ENCODE peak calls at places on chromosome 21, in nine cellular contexts. One of them, this sample, is unnamed.

GRCh38 chr21:43299441-43300277 is 127.3 kb downstream of the SIK1 start:
- DNase-seq in tibial nerve: peak; percentile 72
- DNase-seq in upper lobe of right lung: peak; percentile 60
- DNase-seq in pancreas: no peak
- DNase-seq in keratinocyte: no peak
- DNase-seq in HFF-Myc: no peak
- DNase-seq in heart right ventricle: no peak
- DNase-seq in glutamatergic neuron: peak; percentile 8
- DNase-seq in neural progenitor cell: no peak
- DNase-seq in this sample: peak; percentile 89

GRCh38 chr21:16837319-16837718 is 675.5 kb upstream of the CXADR start:
- DNase-seq in tibial nerve: no peak
- DNase-seq in upper lobe of right lung: no peak
- DNase-seq in pancreas: no peak
- DNase-seq in keratinocyte: no peak
- DNase-seq in HFF-Myc: no peak
- DNase-seq in heart right ventricle: no peak
- DNase-seq in glutamatergic neuron: no peak
- DNase-seq in neural progenitor cell: no peak
- DNase-seq in this sample: no peak

GRCh38 chr21:36461918-36462486 is 17.9 kb downstream of the CLDN14 start:
- DNase-seq in tibial nerve: no peak
- DNase-seq in upper lobe of right lung: no peak
- DNase-seq in pancreas: no peak
- DNase-seq in keratinocyte: no peak
- DNase-seq in HFF-Myc: no peak
- DNase-seq in heart right ventricle: no peak
- DNase-seq in glutamatergic neuron: no peak
- DNase-seq in neural progenitor cell: no peak
- DNase-seq in this sample: no peak

GRCh38 chr21:23016617-23017016 is 2018.4 kb downstream of the NCAM2 start:
- DNase-seq in tibial nerve: no peak
- DNase-seq in upper lobe of right lung: no peak
- DNase-seq in pancreas: no peak
- DNase-seq in keratinocyte: no peak
- DNase-seq in HFF-Myc: no peak
- DNase-seq in heart right ventricle: no peak
- DNase-seq in glutamatergic neuron: peak; percentile 26
- DNase-seq in neural progenitor cell: peak; percentile 57
- DNase-seq in this sample: no peak

GRCh38 chr21:36385909-36386642 is 884 bp downstream of the CHAF1B start:
- DNase-seq in tibial nerve: no peak
- DNase-seq in upper lobe of right lung: no peak
- DNase-seq in pancreas: no peak
- DNase-seq in keratinocyte: no peak
- DNase-seq in HFF-Myc: no peak
- DNase-seq in heart right ventricle: no peak
- DNase-seq in glutamatergic neuron: no peak
- DNase-seq in neural progenitor cell: peak; percentile 11
- DNase-seq in this sample: no peak

GRCh38 chr21:32717851-32718316 is 9.9 kb downstream of the SYNJ1 start:
- DNase-seq in tibial nerve: no peak
- DNase-seq in upper lobe of right lung: no peak
- DNase-seq in pancreas: no peak
- DNase-seq in keratinocyte: no peak
- DNase-seq in HFF-Myc: no peak
- DNase-seq in heart right ventricle: no peak
- DNase-seq in glutamatergic neuron: no peak
- DNase-seq in neural progenitor cell: peak; percentile 58
- DNase-seq in this sample: no peak

GRCh38 chr21:41950941-41951408 is 2.8 kb downstream of the C2CD2 start:
- DNase-seq in tibial nerve: no peak
- DNase-seq in upper lobe of right lung: no peak
- DNase-seq in pancreas: no peak
- DNase-seq in keratinocyte: no peak
- DNase-seq in HFF-Myc: no peak
- DNase-seq in heart right ventricle: no peak
- DNase-seq in glutamatergic neuron: no peak
- DNase-seq in neural progenitor cell: peak; percentile 84
- DNase-seq in this sample: peak; percentile 52

GRCh38 chr21:30072496-30072895 is 94.1 kb downstream of the CLDN17 start:
- DNase-seq in tibial nerve: no peak
- DNase-seq in upper lobe of right lung: no peak
- DNase-seq in pancreas: no peak
- DNase-seq in keratinocyte: peak; percentile 7
- DNase-seq in HFF-Myc: peak; percentile 0
- DNase-seq in heart right ventricle: peak; percentile 8
- DNase-seq in glutamatergic neuron: peak; percentile 42
- DNase-seq in neural progenitor cell: peak; percentile 64
- DNase-seq in this sample: no peak

GRCh38 chr21:14917762-14918161 is 147.0 kb downstream of the NRIP1 start:
- DNase-seq in tibial nerve: no peak
- DNase-seq in upper lobe of right lung: no peak
- DNase-seq in pancreas: no peak
- DNase-seq in keratinocyte: no peak
- DNase-seq in HFF-Myc: no peak
- DNase-seq in heart right ventricle: no peak
- DNase-seq in glutamatergic neuron: no peak
- DNase-seq in neural progenitor cell: no peak
- DNase-seq in this sample: no peak

GRCh38 chr21:14911351-14911750 is 153.4 kb downstream of the NRIP1 start:
- DNase-seq in tibial nerve: no peak
- DNase-seq in upper lobe of right lung: no peak
- DNase-seq in pancreas: no peak
- DNase-seq in keratinocyte: no peak
- DNase-seq in HFF-Myc: no peak
- DNase-seq in heart right ventricle: no peak
- DNase-seq in glutamatergic neuron: no peak
- DNase-seq in neural progenitor cell: no peak
- DNase-seq in this sample: peak; percentile 26

GRCh38 chr21:14916676-14917141 is 148.1 kb downstream of the NRIP1 start:
- DNase-seq in tibial nerve: no peak
- DNase-seq in upper lobe of right lung: no peak
- DNase-seq in pancreas: no peak
- DNase-seq in keratinocyte: no peak
- DNase-seq in HFF-Myc: no peak
- DNase-seq in heart right ventricle: no peak
- DNase-seq in glutamatergic neuron: no peak
- DNase-seq in neural progenitor cell: no peak
- DNase-seq in this sample: no peak

GRCh38 chr21:14918542-14918941 is 146.3 kb downstream of the NRIP1 start:
- DNase-seq in tibial nerve: no peak
- DNase-seq in upper lobe of right lung: no peak
- DNase-seq in pancreas: no peak
- DNase-seq in keratinocyte: no peak
- DNase-seq in HFF-Myc: peak; percentile 14
- DNase-seq in heart right ventricle: no peak
- DNase-seq in glutamatergic neuron: peak; percentile 34
- DNase-seq in neural progenitor cell: no peak
- DNase-seq in this sample: no peak

DNA sequence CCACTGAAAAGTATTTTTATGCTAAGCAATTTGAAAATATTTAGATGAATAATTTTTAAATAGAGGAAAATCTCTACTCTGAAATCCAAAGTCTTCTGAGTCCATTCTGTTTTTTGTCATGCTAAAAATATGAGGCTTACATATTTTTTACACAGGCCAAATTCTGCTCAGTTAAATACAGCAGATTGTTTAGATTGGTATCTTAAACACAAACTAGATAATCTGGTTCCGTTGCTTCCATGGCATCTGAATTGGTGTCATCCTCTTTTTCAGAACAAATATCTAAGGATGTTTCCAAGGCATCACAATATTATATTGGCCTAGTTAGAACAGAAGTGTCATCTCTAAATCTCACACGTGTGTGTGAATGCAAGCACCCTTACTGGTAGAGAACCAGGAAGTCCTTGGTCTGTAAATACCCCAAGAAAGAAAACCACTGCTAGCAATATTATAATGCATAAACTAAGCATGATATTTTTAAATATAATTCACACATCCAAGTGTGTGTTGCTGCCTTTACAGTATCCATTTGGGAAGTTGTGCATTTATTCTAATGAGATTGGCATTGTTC is 151.1 kb downstream of the NRIP1 start:
- DNase-seq in tibial nerve: no peak
- DNase-seq in upper lobe of right lung: no peak
- DNase-seq in pancreas: no peak
- DNase-seq in keratinocyte: no peak
- DNase-seq in HFF-Myc: no peak
- DNase-seq in heart right ventricle: no peak
- DNase-seq in glutamatergic neuron: no peak
- DNase-seq in neural progenitor cell: no peak
- DNase-seq in this sample: no peak
- TF ChIP-seq CTCF in tibial nerve: no peak
- TF ChIP-seq CTCF in upper lobe of right lung: no peak
- TF ChIP-seq CTCF in pancreas: no peak
- TF ChIP-seq CTCF in keratinocyte: no peak
- TF ChIP-seq CTCF in HFF-Myc: no peak
- TF ChIP-seq CTCF in heart right ventricle: no peak
- TF ChIP-seq CTCF in glutamatergic neuron: no peak
- TF ChIP-seq CTCF in neural progenitor cell: no peak
- TF ChIP-seq CTCF in this sample: no peak

GRCh38 chr21:38350681-38351080 is 93.9 kb downstream of the KCNJ15 start:
- DNase-seq in tibial nerve: no peak
- DNase-seq in upper lobe of right lung: no peak
- DNase-seq in pancreas: no peak
- DNase-seq in keratinocyte: no peak
- DNase-seq in HFF-Myc: no peak
- DNase-seq in heart right ventricle: no peak
- DNase-seq in glutamatergic neuron: no peak
- DNase-seq in neural progenitor cell: no peak
- DNase-seq in this sample: no peak

GRCh38 chr21:38354231-38354630 is 97.4 kb downstream of the KCNJ15 start:
- DNase-seq in tibial nerve: no peak
- DNase-seq in upper lobe of right lung: no peak
- DNase-seq in pancreas: no peak
- DNase-seq in keratinocyte: no peak
- DNase-seq in HFF-Myc: no peak
- DNase-seq in heart right ventricle: no peak
- DNase-seq in glutamatergic neuron: no peak
- DNase-seq in neural progenitor cell: no peak
- DNase-seq in this sample: no peak

GRCh38 chr21:38352536-38353219 is 95.9 kb downstream of the KCNJ15 start:
- DNase-seq in tibial nerve: peak; percentile 45
- DNase-seq in upper lobe of right lung: peak; percentile 72
- DNase-seq in pancreas: peak; percentile 73
- DNase-seq in keratinocyte: peak; percentile 32
- DNase-seq in HFF-Myc: peak; percentile 64
- DNase-seq in heart right ventricle: peak; percentile 62
- DNase-seq in glutamatergic neuron: peak; percentile 79
- DNase-seq in neural progenitor cell: peak; percentile 68
- DNase-seq in this sample: no peak

GRCh38 chr21:38351176-38351959 is 94.6 kb downstream of the KCNJ15 start:
- DNase-seq in tibial nerve: no peak
- DNase-seq in upper lobe of right lung: no peak
- DNase-seq in pancreas: no peak
- DNase-seq in keratinocyte: no peak
- DNase-seq in HFF-Myc: no peak
- DNase-seq in heart right ventricle: no peak
- DNase-seq in glutamatergic neuron: no peak
- DNase-seq in neural progenitor cell: no peak
- DNase-seq in this sample: no peak

DNA sequence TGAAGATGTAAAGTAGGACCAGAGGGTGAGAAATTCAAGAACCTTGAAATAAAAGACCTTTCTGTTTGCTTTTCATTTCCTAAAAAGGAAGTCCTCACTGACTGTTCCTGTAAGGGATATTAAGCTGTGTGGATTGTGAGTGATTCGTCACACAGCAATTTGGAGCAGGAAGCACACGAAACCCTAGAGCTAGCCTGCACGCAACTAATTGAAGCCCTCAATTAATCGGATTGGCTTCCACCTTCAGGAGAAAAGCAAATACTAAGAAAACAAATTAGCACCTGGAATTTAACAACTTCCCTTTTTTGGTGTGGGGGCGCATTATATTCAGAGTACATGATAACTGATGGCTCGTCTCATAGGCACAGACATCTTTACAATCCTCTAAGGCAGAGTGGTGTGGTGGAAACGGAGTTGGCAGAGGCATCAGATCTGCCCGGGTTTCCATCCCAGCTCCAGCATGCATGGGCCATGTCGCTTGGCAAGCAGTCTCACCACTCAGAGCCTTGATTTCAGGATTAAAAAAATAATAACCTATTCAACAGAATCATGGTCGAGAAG is 95.2 kb downstream of the KCNJ15 start:
- DNase-seq in tibial nerve: no peak
- DNase-seq in upper lobe of right lung: no peak
- DNase-seq in pancreas: no peak
- DNase-seq in keratinocyte: peak; percentile 28
- DNase-seq in HFF-Myc: peak; percentile 66
- DNase-seq in heart right ventricle: no peak
- DNase-seq in glutamatergic neuron: no peak
- DNase-seq in neural progenitor cell: no peak
- DNase-seq in this sample: no peak
- TF ChIP-seq CTCF in tibial nerve: no peak
- TF ChIP-seq CTCF in upper lobe of right lung: no peak
- TF ChIP-seq CTCF in pancreas: no peak
- TF ChIP-seq CTCF in keratinocyte: no peak
- TF ChIP-seq CTCF in HFF-Myc: no peak
- TF ChIP-seq CTCF in heart right ventricle: no peak
- TF ChIP-seq CTCF in glutamatergic neuron: no peak
- TF ChIP-seq CTCF in neural progenitor cell: no peak
- TF ChIP-seq CTCF in this sample: no peak

GRCh38 chr21:31349208-31349607 is 5.1 kb upstream of the TIAM1 start:
- DNase-seq in tibial nerve: no peak
- DNase-seq in upper lobe of right lung: no peak
- DNase-seq in pancreas: no peak
- DNase-seq in keratinocyte: no peak
- DNase-seq in HFF-Myc: no peak
- DNase-seq in heart right ventricle: no peak
- DNase-seq in glutamatergic neuron: no peak
- DNase-seq in neural progenitor cell: no peak
- DNase-seq in this sample: no peak

GRCh38 chr21:31346256-31346821 is 2.3 kb upstream of the TIAM1 start:
- DNase-seq in tibial nerve: no peak
- DNase-seq in upper lobe of right lung: no peak
- DNase-seq in pancreas: no peak
- DNase-seq in keratinocyte: no peak
- DNase-seq in HFF-Myc: no peak
- DNase-seq in heart right ventricle: no peak
- DNase-seq in glutamatergic neuron: no peak
- DNase-seq in neural progenitor cell: no peak
- DNase-seq in this sample: no peak

GRCh38 chr21:31343680-31344480 is at the start of gene TIAM1:
- DNase-seq in tibial nerve: peak; percentile 52
- DNase-seq in upper lobe of right lung: peak; percentile 81
- DNase-seq in pancreas: no peak
- DNase-seq in keratinocyte: peak; percentile 52
- DNase-seq in HFF-Myc: no peak
- DNase-seq in heart right ventricle: peak; percentile 43
- DNase-seq in glutamatergic neuron: peak; percentile 47
- DNase-seq in neural progenitor cell: peak; percentile 68
- DNase-seq in this sample: no peak

GRCh38 chr21:31348188-31348587 is 4.1 kb upstream of the TIAM1 start:
- DNase-seq in tibial nerve: no peak
- DNase-seq in upper lobe of right lung: no peak
- DNase-seq in pancreas: no peak
- DNase-seq in keratinocyte: no peak
- DNase-seq in HFF-Myc: no peak
- DNase-seq in heart right ventricle: no peak
- DNase-seq in glutamatergic neuron: no peak
- DNase-seq in neural progenitor cell: no peak
- DNase-seq in this sample: no peak

DNA sequence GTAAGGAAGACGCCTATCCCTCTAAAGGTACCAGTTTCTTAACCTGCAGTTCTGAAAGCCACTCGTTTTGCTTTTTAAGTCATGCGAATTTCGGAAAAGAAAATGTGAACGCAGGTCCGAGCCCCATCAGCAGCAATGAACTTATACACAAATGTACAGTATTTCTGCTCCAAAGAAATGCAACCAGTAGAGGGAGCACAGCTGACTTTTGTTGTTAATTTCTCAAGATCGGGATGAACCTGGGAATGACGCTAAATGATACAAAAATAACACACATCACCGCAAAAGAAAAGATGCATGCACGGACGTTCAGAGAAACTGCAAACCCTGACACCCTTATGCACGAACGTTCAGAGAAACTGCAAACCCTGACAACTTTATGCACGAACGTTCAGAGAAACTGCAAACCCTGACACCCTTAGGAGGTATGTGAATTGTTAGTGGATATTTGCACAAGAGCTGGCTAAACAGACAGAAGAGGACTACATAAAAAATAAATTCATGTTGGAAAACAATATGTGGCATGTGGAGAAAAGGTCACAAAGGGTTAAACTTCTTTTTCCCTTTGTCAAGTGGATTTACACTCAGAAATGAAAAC is 3.5 kb upstream of the TIAM1 start:
- DNase-seq in tibial nerve: no peak
- DNase-seq in upper lobe of right lung: no peak
- DNase-seq in pancreas: no peak
- DNase-seq in keratinocyte: no peak
- DNase-seq in HFF-Myc: no peak
- DNase-seq in heart right ventricle: no peak
- DNase-seq in glutamatergic neuron: no peak
- DNase-seq in neural progenitor cell: peak; percentile 23
- DNase-seq in this sample: no peak
- TF ChIP-seq CTCF in tibial nerve: peak; percentile 20
- TF ChIP-seq CTCF in upper lobe of right lung: peak; percentile 52
- TF ChIP-seq CTCF in pancreas: no peak
- TF ChIP-seq CTCF in keratinocyte: peak; percentile 69
- TF ChIP-seq CTCF in HFF-Myc: peak; percentile 45
- TF ChIP-seq CTCF in heart right ventricle: peak; percentile 25
- TF ChIP-seq CTCF in glutamatergic neuron: peak; percentile 65
- TF ChIP-seq CTCF in neural progenitor cell: peak; percentile 56
- TF ChIP-seq CTCF in this sample: peak; percentile 83

DNA sequence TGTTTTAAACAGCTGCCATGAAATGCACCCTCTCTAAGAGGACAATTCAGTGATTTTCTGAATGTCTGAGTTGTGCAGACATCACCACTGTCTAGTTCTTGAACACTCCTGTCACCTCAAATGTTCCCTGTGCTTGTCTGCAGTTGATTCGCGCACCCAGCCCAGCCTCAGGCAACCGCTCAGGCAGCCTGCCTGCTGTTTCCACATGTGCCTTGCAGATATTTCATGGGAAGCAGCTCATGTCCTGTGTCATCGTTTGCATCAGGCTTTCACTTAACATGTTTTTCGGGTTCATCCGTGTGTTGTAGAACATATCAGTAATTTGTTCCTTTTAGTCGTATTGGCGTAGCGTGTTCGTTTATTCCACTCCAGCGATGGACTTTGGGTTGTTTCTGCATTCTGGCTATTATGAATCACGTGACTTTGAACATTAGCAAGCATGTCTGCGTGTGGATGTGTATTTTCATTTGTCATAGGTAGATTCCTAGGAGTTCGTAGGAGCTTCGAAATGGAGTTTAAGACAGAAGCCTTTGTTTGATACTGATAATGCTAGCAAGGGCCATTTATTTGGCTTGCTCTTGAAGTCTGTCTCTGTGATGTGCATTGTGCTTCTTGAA is 12.1 kb downstream of the ADARB1 start:
- DNase-seq in tibial nerve: no peak
- DNase-seq in upper lobe of right lung: no peak
- DNase-seq in pancreas: no peak
- DNase-seq in keratinocyte: no peak
- DNase-seq in HFF-Myc: no peak
- DNase-seq in heart right ventricle: no peak
- DNase-seq in glutamatergic neuron: no peak
- DNase-seq in neural progenitor cell: no peak
- DNase-seq in this sample: no peak
- TF ChIP-seq CTCF in tibial nerve: no peak
- TF ChIP-seq CTCF in upper lobe of right lung: no peak
- TF ChIP-seq CTCF in pancreas: no peak
- TF ChIP-seq CTCF in keratinocyte: no peak
- TF ChIP-seq CTCF in HFF-Myc: no peak
- TF ChIP-seq CTCF in heart right ventricle: no peak
- TF ChIP-seq CTCF in glutamatergic neuron: no peak
- TF ChIP-seq CTCF in neural progenitor cell: no peak
- TF ChIP-seq CTCF in this sample: no peak

This sample was measured in chondrocyte.